ENCODE peak calls at places on chromosomes 7 and 10, in five cellular contexts. F is cardiac muscle cell, R is HFF-Myc, O is choroid plexus epithelial cell, A is heart right ventricle. J is an unnamed sample.

GRCh38 chr10:8456386-8456785 is 401.9 kb downstream of the GATA3 start:
- DNase-seq in F (no peak), R (no peak), O (no peak), A (no peak), J (no peak)

GRCh38 chr10:27893320-27894014 is 105.4 kb downstream of the ODAD2 start:
- DNase-seq in F (no peak), R (peak), O (no peak), A (no peak), J (no peak)

GRCh38 chr7:75772081-75773077 is at the start of gene CCL26:
- DNase-seq in F (peak), R (peak), O (peak), A (peak), J (peak)

GRCh38 chr7:95157381-95157780 is 167.0 kb downstream of the PON1 start:
- DNase-seq in F (no peak), R (no peak), O (no peak), A (no peak), J (no peak)

GRCh38 chr10:73894245-73894971 is 16.5 kb upstream of the PLAU start:
- DNase-seq in F (peak), R (no peak), O (peak), A (no peak), J (peak)

GRCh38 chr10:13707156-13707881 is 120.6 kb downstream of the PRPF18 start:
- DNase-seq in F (peak), R (peak), O (peak), A (peak), J (peak)

GRCh38 chr7:66353547-66353946 is 148.4 kb downstream of the TPST1 start:
- DNase-seq in F (peak), R (no peak), O (peak), A (no peak), J (peak)

GRCh38 chr7:303884-304573 is 14.1 kb downstream of the FOXL3 start:
- DNase-seq in F (no peak), R (no peak), O (no peak), A (no peak), J (no peak)

GRCh38 chr7:98163704-98164478 is 47.3 kb upstream of the BHLHA15 start:
- DNase-seq in F (peak), R (no peak), O (peak), A (no peak), J (peak)

GRCh38 chr10:102919237-102919959 is 1.3 kb downstream of the CNNM2 start:
- DNase-seq in F (peak), R (no peak), O (peak), A (peak), J (no peak)

GRCh38 chr7:157021893-157022680 is 11.6 kb upstream of the MNX1 start:
- DNase-seq in F (no peak), R (no peak), O (no peak), A (no peak), J (no peak)

GRCh38 chr10:71752391-71753090 is 20.8 kb downstream of the VSIR start:
- DNase-seq in F (no peak), R (no peak), O (no peak), A (no peak), J (no peak)

GRCh38 chr10:43121444-43121843 is 16.8 kb upstream of the CSGALNACT2 start:
- DNase-seq in F (peak), R (no peak), O (peak), A (no peak), J (no peak)

GRCh38 chr7:12947465-12947864 is 260.0 kb downstream of the ARL4A start:
- DNase-seq in F (no peak), R (no peak), O (no peak), A (no peak), J (no peak)

GRCh38 chr7:90298145-90299038 is 22.7 kb downstream of the FAM237B start:
- DNase-seq in F (peak), R (peak), O (peak), A (no peak), J (peak)

GRCh38 chr7:13042605-13043236 is 355.3 kb downstream of the ARL4A start:
- DNase-seq in F (no peak), R (no peak), O (peak), A (no peak), J (peak)

GRCh38 chr10:69490876-69491275 is 39.6 kb downstream of the TSPAN15 start:
- DNase-seq in F (no peak), R (no peak), O (no peak), A (no peak), J (no peak)

GRCh38 chr10:21953585-21954057 is 49.9 kb downstream of the DNAJC1 start:
- DNase-seq in F (peak), R (no peak), O (peak), A (no peak), J (peak)

GRCh38 chr7:107560898-107561516 is 2.7 kb downstream of the COG5 start:
- DNase-seq in F (no peak), R (no peak), O (no peak), A (no peak), J (no peak)

GRCh38 chr10:110067960-110068770 is 60.4 kb downstream of the ADD3 start:
- DNase-seq in F (peak), R (no peak), O (peak), A (no peak), J (peak)

GRCh38 chr7:105815580-105815979 is 60.8 kb downstream of the ATXN7L1 start:
- DNase-seq in F (peak), R (no peak), O (no peak), A (no peak), J (no peak)

GRCh38 chr7:142785841-142786250 is 15.1 kb downstream of the PRSS2 start:
- DNase-seq in F (no peak), R (no peak), O (no peak), A (no peak), J (no peak)

GRCh38 chr10:15789793-15790525 is 70.2 kb upstream of the ITGA8 start:
- DNase-seq in F (peak), R (peak), O (peak), A (no peak), J (peak)

GRCh38 chr7:2165239-2165609 is 67.5 kb downstream of the MAD1L1 start:
- DNase-seq in F (no peak), R (no peak), O (no peak), A (no peak), J (no peak)

GRCh38 chr10:111874586-111874985 is 309.0 kb downstream of the GPAM start:
- DNase-seq in F (no peak), R (no peak), O (no peak), A (no peak), J (no peak)

GRCh38 chr7:23469150-23469960 is 936 bp downstream of the IGF2BP3 start:
- DNase-seq in F (peak), R (no peak), O (peak), A (no peak), J (no peak)

GRCh38 chr10:69961864-69962745 is 90.5 kb upstream of the MACROH2A2 start:
- DNase-seq in F (no peak), R (no peak), O (no peak), A (no peak), J (no peak)

GRCh38 chr10:134205-134742 is 981 bp upstream of the ZMYND11 start:
- DNase-seq in F (no peak), R (no peak), O (peak), A (no peak), J (no peak)

GRCh38 chr7:155962191-155962967 is 150.1 kb upstream of the SHH start:
- DNase-seq in F (peak), R (no peak), O (peak), A (no peak), J (peak)

GRCh38 chr10:99172130-99172738 is 63.4 kb downstream of the HPSE2 start:
- DNase-seq in F (peak), R (peak), O (peak), A (no peak), J (peak)

GRCh38 chr7:86818903-86819302 is 175.2 kb downstream of the GRM3 start:
- DNase-seq in F (no peak), R (no peak), O (no peak), A (no peak), J (no peak)

GRCh38 chr7:140726304-140726703 is 29.8 kb downstream of the NDUFB2 start:
- DNase-seq in F (peak), R (peak), O (peak), A (no peak), J (peak)

GRCh38 chr7:140229101-140229525 is 52.3 kb upstream of the KDM7A start:
- DNase-seq in F (no peak), R (no peak), O (no peak), A (no peak), J (no peak)

GRCh38 chr7:36304099-36304425 is 85.6 kb upstream of the ANLN start:
- DNase-seq in F (no peak), R (no peak), O (no peak), A (no peak), J (no peak)

GRCh38 chr10:70985824-70986336 is 97.5 kb upstream of the PCBD1 start:
- DNase-seq in F (no peak), R (no peak), O (no peak), A (no peak), J (no peak)

GRCh38 chr10:29430101-29430500 is 141.2 kb downstream of the LYZL1 start:
- DNase-seq in F (peak), R (no peak), O (no peak), A (no peak), J (no peak)

GRCh38 chr7:143978585-143978984 is 21.5 kb upstream of the OR6B1 start:
- DNase-seq in F (no peak), R (no peak), O (peak), A (no peak), J (no peak)

DNA sequence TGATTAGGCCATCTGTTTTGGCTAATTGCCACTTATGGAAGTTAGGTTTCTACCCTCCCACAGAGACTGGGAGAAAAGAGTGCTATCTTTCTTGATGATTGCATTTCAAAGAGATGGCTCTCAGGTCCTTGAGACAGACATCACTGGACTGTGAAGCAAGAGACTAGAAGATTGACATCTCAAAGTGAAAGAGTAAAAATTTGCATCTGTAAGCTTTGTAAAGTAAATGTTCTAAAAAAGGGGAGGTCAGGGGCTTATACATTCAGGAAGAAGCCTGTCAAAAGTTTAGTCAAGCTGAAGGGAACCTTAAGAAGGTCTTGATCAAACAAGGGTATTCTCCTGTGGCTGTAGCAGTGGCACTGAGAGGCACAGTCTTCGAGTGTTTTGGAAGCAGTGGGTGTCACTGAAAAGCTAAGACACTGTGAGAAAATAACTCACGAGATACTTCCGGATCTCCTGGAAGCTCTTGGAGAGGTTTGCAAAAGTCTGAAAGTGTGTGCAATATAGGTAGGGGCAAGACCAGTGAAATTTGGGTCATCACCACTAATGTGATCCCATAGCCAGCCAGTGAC is 342.1 kb downstream of the PHF14 start:
- DNase-seq in F (no peak), R (no peak), O (no peak), A (no peak), J (no peak)
- TF ChIP-seq CTCF in F (no peak), R (no peak), O (no peak), A (no peak), J (no peak)

DNA sequence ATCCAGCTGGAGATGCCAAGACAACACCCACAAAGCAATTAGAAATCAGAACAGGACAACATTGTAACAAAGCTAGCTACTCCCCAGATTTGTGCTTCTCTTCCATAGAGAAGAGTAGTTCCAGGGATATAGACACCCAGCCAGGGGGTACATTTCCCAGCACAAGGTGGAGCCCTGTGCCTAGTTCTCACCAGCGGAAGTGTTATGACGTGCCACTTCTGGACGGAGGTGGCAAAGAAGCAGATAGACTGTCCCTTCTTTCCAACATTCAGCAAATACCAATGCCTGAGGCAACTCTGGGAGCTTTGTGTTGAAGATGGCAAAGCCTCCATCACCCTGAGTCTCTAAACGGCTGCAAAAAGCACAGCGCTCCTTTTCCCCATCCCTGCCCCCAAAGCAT is 23.4 kb upstream of the GSAP start:
- DNase-seq in F (peak), R (no peak), O (peak), A (no peak), J (no peak)
- TF ChIP-seq CTCF in F (peak), R (peak), O (peak), A (peak), J (peak)

GRCh38 chr10:75593690-75594556 is 162.5 kb downstream of the LRMDA start:
- DNase-seq in F (no peak), R (no peak), O (no peak), A (no peak), J (no peak)
- TF ChIP-seq CTCF in F (no peak), R (peak), O (peak), A (no peak), J (peak)

GRCh38 chr7:20157456-20157855 is 59.7 kb downstream of the MACC1 start:
- DNase-seq in F (no peak), R (no peak), O (no peak), A (no peak), J (no peak)

GRCh38 chr7:20159226-20159747 is 57.9 kb downstream of the MACC1 start:
- DNase-seq in F (no peak), R (no peak), O (no peak), A (no peak), J (no peak)

GRCh38 chr7:20153999-20154398 is 63.2 kb downstream of the MACC1 start:
- DNase-seq in F (no peak), R (no peak), O (no peak), A (no peak), J (no peak)

GRCh38 chr7:20153567-20153966 is 63.6 kb downstream of the MACC1 start:
- DNase-seq in F (no peak), R (no peak), O (no peak), A (no peak), J (no peak)

DNA sequence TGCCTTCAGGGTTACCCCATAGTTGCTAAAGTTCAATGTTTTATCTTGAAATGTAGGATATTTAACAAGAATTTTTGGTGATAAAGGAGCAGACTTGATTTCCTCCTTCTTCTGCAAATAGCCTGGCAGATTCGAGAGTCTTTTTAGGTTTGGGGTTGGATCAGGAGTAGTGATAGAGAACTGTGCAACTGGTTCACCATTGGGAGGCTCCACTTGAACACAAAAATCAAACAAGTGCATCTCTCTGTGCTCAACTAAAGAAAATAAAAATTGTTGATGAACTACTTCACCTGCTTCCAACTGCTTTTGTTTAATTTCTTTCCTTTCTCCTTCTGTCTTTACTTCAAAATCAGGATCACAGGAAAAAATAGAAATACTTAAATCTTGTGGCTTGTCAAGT is 58.5 kb downstream of the MACC1 start:
- DNase-seq in F (peak), R (no peak), O (peak), A (no peak), J (peak)
- TF ChIP-seq CTCF in F (peak), R (no peak), O (peak), A (peak), J (peak)

GRCh38 chr10:105797234-105797890 is 1156.3 kb downstream of the SORCS3 start:
- DNase-seq in F (peak), R (no peak), O (peak), A (no peak), J (peak)
- TF ChIP-seq CTCF in F (peak), R (no peak), O (peak), A (peak), J (peak)

GRCh38 chr10:78263521-78263988 is 229.9 kb downstream of the RPS24 start:
- DNase-seq in F (no peak), R (no peak), O (no peak), A (no peak), J (no peak)

GRCh38 chr10:78264361-78264760 is 230.7 kb downstream of the RPS24 start:
- DNase-seq in F (no peak), R (no peak), O (no peak), A (no peak), J (no peak)

GRCh38 chr10:78269061-78269460 is 235.4 kb downstream of the RPS24 start:
- DNase-seq in F (no peak), R (no peak), O (no peak), A (no peak), J (no peak)

GRCh38 chr10:78267598-78267997 is 233.9 kb downstream of the RPS24 start:
- DNase-seq in F (peak), R (no peak), O (peak), A (no peak), J (no peak)

DNA sequence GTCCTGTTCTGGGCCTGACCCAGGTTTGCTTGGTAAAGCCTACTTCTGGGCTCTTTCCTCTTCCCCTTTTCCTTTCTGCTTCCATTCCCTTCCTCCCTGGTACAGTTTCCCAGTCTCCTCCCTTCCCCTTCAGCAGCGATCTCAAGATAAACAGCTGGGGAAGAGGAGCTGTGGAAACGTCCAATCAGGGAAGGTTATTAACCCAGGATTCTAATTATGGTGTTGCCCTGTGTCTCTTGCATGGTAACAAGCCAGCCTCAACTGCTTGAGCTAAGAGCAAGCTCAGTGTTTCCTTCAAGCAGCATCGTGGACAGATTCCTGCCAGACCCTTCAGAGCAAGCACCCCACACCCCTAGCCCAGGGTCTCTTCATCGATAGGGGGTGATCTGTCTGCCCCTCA is 233.4 kb downstream of the RPS24 start:
- DNase-seq in F (peak), R (no peak), O (peak), A (no peak), J (no peak)
- TF ChIP-seq CTCF in F (no peak), R (no peak), O (no peak), A (no peak), J (no peak)

DNA sequence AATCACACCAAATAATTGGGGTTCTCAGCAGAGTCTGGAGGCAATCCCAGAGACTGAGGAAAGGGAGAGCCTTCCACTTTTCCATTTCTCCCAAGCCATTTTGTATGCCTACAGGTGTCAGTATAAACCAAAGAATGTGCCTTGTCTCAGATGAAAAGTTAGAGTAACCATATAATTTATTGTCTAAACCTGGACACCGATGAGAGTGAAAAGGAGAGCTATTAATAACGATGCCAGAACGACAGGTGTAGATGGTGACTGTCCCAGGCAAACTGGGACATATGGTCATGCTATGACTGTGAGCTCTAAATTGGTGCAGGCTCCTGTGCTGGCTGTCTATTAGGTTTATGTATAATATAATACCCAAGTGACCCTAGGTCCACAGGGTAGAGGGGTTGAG is 219.6 kb downstream of the ARHGAP12 start:
- DNase-seq in F (no peak), R (no peak), O (peak), A (no peak), J (no peak)
- TF ChIP-seq CTCF in F (no peak), R (no peak), O (peak), A (peak), J (peak)

GRCh38 chr7:81285142-81285871 is 366.5 kb upstream of the SEMA3C start:
- DNase-seq in F (peak), R (peak), O (peak), A (no peak), J (peak)
- TF ChIP-seq CTCF in F (no peak), R (no peak), O (peak), A (no peak), J (no peak)

DNA sequence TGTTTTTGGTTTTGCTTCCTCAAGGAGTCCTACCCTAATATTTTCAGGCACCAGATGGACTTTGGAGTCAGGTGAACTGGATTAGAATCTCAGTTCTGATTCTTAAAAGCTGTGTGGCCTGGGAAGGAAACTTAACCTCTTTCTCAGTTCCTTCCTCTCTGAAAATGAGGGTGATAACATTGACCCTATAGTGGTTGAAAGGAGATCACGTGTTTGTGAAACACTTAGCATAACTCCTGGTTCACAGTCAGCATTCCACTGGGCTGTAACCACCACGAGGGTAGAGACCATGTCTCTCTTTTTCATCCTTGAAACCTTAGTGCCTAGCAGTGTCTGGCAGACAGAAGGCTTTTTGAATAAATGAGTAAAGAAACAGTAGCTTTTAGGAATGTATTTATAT is 16.7 kb downstream of the LSMEM1 start:
- DNase-seq in F (no peak), R (no peak), O (peak), A (no peak), J (no peak)
- TF ChIP-seq CTCF in F (no peak), R (no peak), O (no peak), A (no peak), J (no peak)